ENCODE peak calls at places on chromosomes 2 and 18, in eight cellular contexts. K, R, A, Q, P, F, U and T are unnamed samples.
A peak's percentile ranks its signal among the peaks of the same experiment; 100 is the strongest.

GRCh38 chr18:61833387-61833786 is 59.4 kb downstream of the RNF152 start:
- DNase-seq in K (no peak), A (no peak), F (no peak), P (no peak), Q (no peak), R (no peak), U (peak; percentile 84), T (no peak)

GRCh38 chr2:127661949-127662510 is 13.3 kb downstream of the LIMS2 start:
- DNase-seq in R (peak; percentile 69), Q (no peak), U (no peak), K (peak; percentile 56), F (peak; percentile 43), P (no peak), A (no peak), T (no peak)

GRCh38 chr2:226649871-226650660 is 149.6 kb downstream of the IRS1 start:
- DNase-seq in R (peak; percentile 80), F (peak; percentile 89), K (peak; percentile 80), P (peak; percentile 22), Q (peak; percentile 68), U (peak; percentile 98), A (peak; percentile 89), T (peak; percentile 86)

GRCh38 chr2:1692342-1692741 is 52.0 kb downstream of the PXDN start:
- DNase-seq in R (no peak), K (no peak), Q (no peak), U (no peak), P (no peak), F (no peak), A (no peak), T (no peak)

GRCh38 chr18:33875029-33875428 is 297.0 kb downstream of the ASXL3 start:
- DNase-seq in R (no peak), F (no peak), K (no peak), P (no peak), U (no peak), Q (no peak), A (no peak), T (no peak)

GRCh38 chr2:205885492-205886099 is 200.4 kb downstream of the INO80D start:
- DNase-seq in R (peak; percentile 91), F (peak; percentile 91), P (peak; percentile 47), K (peak; percentile 75), A (peak; percentile 26), U (peak; percentile 72), Q (peak; percentile 33), T (peak; percentile 52)

GRCh38 chr2:53994735-53995538 is 24.1 kb upstream of the PSME4 start:
- DNase-seq in F (no peak), Q (no peak), P (no peak), K (no peak), A (no peak), R (no peak), U (no peak), T (no peak)

GRCh38 chr2:10584843-10585475 is 104.8 kb downstream of the NOL10 start:
- DNase-seq in U (peak; percentile 93), F (no peak), Q (no peak), K (no peak), R (no peak), P (no peak), A (no peak), T (peak; percentile 93)

GRCh38 chr2:174844295-174844708 is 80.0 kb upstream of the CHRNA1 start:
- DNase-seq in U (no peak), Q (no peak), P (no peak), R (no peak), A (no peak), F (no peak), K (no peak), T (no peak)

GRCh38 chr2:529425-529824 is 147.8 kb downstream of the TMEM18 start:
- DNase-seq in P (no peak), K (no peak), U (peak; percentile 1), R (no peak), F (no peak), Q (no peak), A (no peak), T (peak; percentile 42)

GRCh38 chr18:12750076-12750707 is 47.4 kb downstream of the PSMG2 start:
- DNase-seq in R (no peak), P (no peak), K (no peak), U (no peak), Q (no peak), A (no peak), F (peak; percentile 64), T (no peak)

GRCh38 chr2:163541920-163542319 is 193.9 kb downstream of the FIGN start:
- DNase-seq in A (no peak), Q (no peak), P (no peak), U (no peak), R (no peak), K (no peak), F (no peak), T (no peak)

GRCh38 chr2:79622508-79622907 is 109.7 kb downstream of the CTNNA2 start:
- DNase-seq in U (peak; percentile 1), F (no peak), A (no peak), R (no peak), K (no peak), P (no peak), Q (no peak), T (no peak)

GRCh38 chr18:5284808-5285207 is 10.7 kb downstream of the ZBTB14 start:
- DNase-seq in Q (no peak), F (no peak), R (no peak), U (peak; percentile 18), K (no peak), P (no peak), A (no peak), T (no peak)

GRCh38 chr18:906416-907170 is 1.9 kb downstream of the ADCYAP1 start:
- DNase-seq in A (no peak), K (no peak), R (no peak), F (no peak), Q (no peak), U (no peak), P (no peak), T (no peak)

GRCh38 chr18:55918449-55918848 is 330.5 kb upstream of the TCF4 start:
- DNase-seq in Q (no peak), R (no peak), A (no peak), F (no peak), U (peak; percentile 31), K (no peak), P (no peak), T (no peak)

GRCh38 chr18:47175895-47176575 is at the start of gene IER3IP1:
- DNase-seq in F (peak; percentile 96), R (peak; percentile 96), A (peak; percentile 81), K (peak; percentile 94), Q (peak; percentile 62), U (peak; percentile 91), P (peak; percentile 88), T (peak; percentile 70)

GRCh38 chr2:43792653-43793052 is 18.8 kb downstream of the DYNC2LI1 start:
- DNase-seq in Q (no peak), U (no peak), K (no peak), F (no peak), P (no peak), R (no peak), A (no peak), T (no peak)

GRCh38 chr2:49050265-49050664 is 104.0 kb downstream of the FSHR start:
- DNase-seq in Q (no peak), P (no peak), F (no peak), R (no peak), A (no peak), U (no peak), K (no peak), T (no peak)

GRCh38 chr18:78765142-78765541 is 214.5 kb upstream of the SALL3 start:
- DNase-seq in Q (no peak), U (no peak), P (no peak), R (no peak), F (no peak), K (no peak), A (no peak), T (no peak)

DNA sequence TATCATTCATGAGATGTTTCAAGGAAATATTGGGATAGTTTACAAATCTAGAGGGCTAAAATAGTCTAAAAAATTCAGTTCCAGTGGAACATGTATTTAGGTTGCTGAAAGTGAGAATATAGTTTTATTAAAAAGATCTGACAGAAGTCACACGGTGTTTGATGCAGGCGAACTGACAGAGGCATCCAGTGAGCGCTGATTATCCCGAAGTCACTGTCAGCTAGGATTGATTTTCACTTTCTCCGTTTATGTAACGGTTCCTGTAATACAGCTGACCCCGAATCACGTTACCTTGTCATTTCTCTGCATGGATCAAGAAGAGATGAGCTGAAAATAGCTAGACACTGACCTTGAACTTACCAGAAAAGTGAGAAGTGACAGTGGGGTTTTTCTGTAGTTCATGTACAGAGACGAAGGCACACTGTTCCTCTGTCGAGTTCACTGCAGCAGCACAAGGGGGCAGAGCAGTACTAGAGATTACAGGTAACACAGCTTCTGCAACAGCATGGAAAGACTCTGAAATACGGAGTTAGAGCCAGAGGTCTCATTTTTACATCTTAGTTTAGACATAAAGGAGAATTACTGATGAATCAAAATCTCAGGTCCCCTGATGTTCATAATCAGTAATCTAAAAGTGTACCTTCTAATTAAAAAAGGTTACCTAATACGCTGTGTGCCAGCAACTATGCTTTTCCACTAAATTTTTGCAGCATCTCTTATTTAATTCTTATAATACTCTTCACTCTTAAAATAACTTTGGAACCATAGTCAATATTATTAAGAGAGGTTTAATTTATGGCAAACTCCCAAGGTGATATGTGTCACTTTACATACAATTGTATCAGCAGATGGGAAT is 33.0 kb downstream of the ARHGAP15 start:
- DNase-seq in Q (no peak), P (peak; percentile 61), A (no peak), F (peak; percentile 63), K (peak; percentile 9), U (peak; percentile 58), R (no peak), T (peak; percentile 12)
- TF ChIP-seq CTCF in Q (peak; percentile 54), P (peak; percentile 77), A (peak; percentile 30), F (peak; percentile 58), K (peak; percentile 50), U (peak; percentile 57), R (peak; percentile 41), T (peak; percentile 46)

GRCh38 chr18:73279499-73279898 is 411.7 kb upstream of the NETO1 start:
- DNase-seq in P (no peak), K (peak; percentile 57), Q (no peak), U (no peak), F (no peak), R (no peak), A (no peak), T (no peak)
- H3K27ac ChIP-seq in P (no peak overlapping the region), K (no peak overlapping the region), Q (no peak overlapping the region), U (no peak overlapping the region), F (no peak overlapping the region), R (no peak overlapping the region), A (no peak overlapping the region), T (no peak overlapping the region)

GRCh38 chr2:185014076-185014475 is 415.7 kb downstream of the ZNF804A start:
- DNase-seq in U (no peak), P (no peak), Q (no peak), R (no peak), K (no peak), F (no peak), A (no peak), T (no peak)
- TF ChIP-seq CTCF in U (no peak), P (no peak), Q (no peak), R (no peak), K (no peak), F (no peak), A (no peak), T (no peak)

GRCh38 chr2:17800693-17801458 is 15.4 kb upstream of the MSGN1 start:
- DNase-seq in A (no peak), Q (no peak), K (no peak), U (no peak), R (no peak), F (no peak), P (no peak), T (no peak)
- H3K27ac ChIP-seq in A (no peak overlapping the region), Q (no peak overlapping the region), K (peak overlapping the region; percentile 61), U (no peak overlapping the region), R (no peak overlapping the region), F (no peak overlapping the region), P (no peak overlapping the region), T (no peak overlapping the region)